ENCODE peak calls at places on chromosome 21, in four cellular contexts. K, V, Z and I are unnamed samples.

GRCh38 chr21:25297117-25297516 is 310.2 kb downstream of the MRPL39 start:
- DNase-seq in K (no peak), V (no peak), Z (no peak), I (no peak)

GRCh38 chr21:39483917-39484316 is 32.1 kb downstream of the SH3BGR start:
- DNase-seq in Z (no peak), V (no peak), K (peak), I (no peak)

GRCh38 chr21:46033410-46034404 is 52.1 kb downstream of the COL6A1 start:
- DNase-seq in V (no peak), K (no peak), Z (peak), I (no peak)

GRCh38 chr21:45876381-45877159 is 105.0 kb upstream of the COL6A1 start:
- DNase-seq in K (no peak), V (no peak), Z (no peak), I (peak)

GRCh38 chr21:40153351-40153750 is 286.1 kb downstream of the PCP4 start:
- DNase-seq in V (no peak), K (no peak), Z (no peak), I (no peak)

GRCh38 chr21:45998276-45998701 is 16.7 kb downstream of the COL6A1 start:
- DNase-seq in K (no peak), Z (no peak), V (no peak), I (no peak)

GRCh38 chr21:45073301-45074047 is 906 bp upstream of the ADARB1 start:
- DNase-seq in V (no peak), K (peak), Z (peak), I (peak)

GRCh38 chr21:44802396-44803153 is 955 bp upstream of the UBE2G2 start:
- DNase-seq in V (no peak), K (no peak), Z (peak), I (peak)

GRCh38 chr21:29114765-29115164 is 15.7 kb upstream of the MAP3K7CL start:
- DNase-seq in V (no peak), Z (no peak), K (peak), I (no peak)

GRCh38 chr21:21003701-21004100 is 5.5 kb downstream of the NCAM2 start:
- DNase-seq in Z (peak), V (no peak), K (peak), I (peak)

GRCh38 chr21:45838636-45839035 is 142.9 kb upstream of the COL6A1 start:
- DNase-seq in Z (no peak), K (no peak), V (no peak), I (no peak)

GRCh38 chr21:38241029-38241740 is 15.6 kb upstream of the KCNJ15 start:
- DNase-seq in K (no peak), V (no peak), Z (no peak), I (no peak)

GRCh38 chr21:39084073-39084472 is 99.2 kb downstream of the PSMG1 start:
- DNase-seq in Z (no peak), K (no peak), V (no peak), I (no peak)

GRCh38 chr21:32770514-32771133 is 931 bp downstream of the PAXBP1 start:
- DNase-seq in Z (peak), K (peak), V (no peak), I (no peak)

GRCh38 chr21:39610705-39611104 is 2.0 kb upstream of the B3GALT5 start:
- DNase-seq in Z (peak), K (peak), V (no peak), I (no peak)

GRCh38 chr21:24840287-24840686 is 767.0 kb downstream of the MRPL39 start:
- DNase-seq in Z (no peak), K (no peak), V (no peak), I (no peak)

GRCh38 chr21:39612233-39613028 is at the start of gene B3GALT5:
- DNase-seq in K (no peak), Z (no peak), V (no peak), I (peak)

GRCh38 chr21:44066116-44066515 is 41.1 kb upstream of the PWP2 start:
- DNase-seq in Z (no peak), V (no peak), K (no peak), I (no peak)

GRCh38 chr21:22258821-22259220 is 1260.6 kb downstream of the NCAM2 start:
- DNase-seq in Z (no peak), V (no peak), K (no peak), I (no peak)

GRCh38 chr21:25487046-25487594 is 120.2 kb downstream of the MRPL39 start:
- DNase-seq in K (no peak), V (peak), Z (no peak), I (no peak)

GRCh38 chr21:15192243-15192642 is 127.4 kb upstream of the NRIP1 start:
- DNase-seq in K (peak), Z (no peak), V (no peak), I (no peak)

GRCh38 chr21:29434081-29434480 is 135.4 kb downstream of the BACH1 start:
- DNase-seq in K (no peak), Z (no peak), V (peak), I (no peak)

GRCh38 chr21:46125846-46126301 is 28.0 kb downstream of the COL6A2 start:
- DNase-seq in K (no peak), Z (no peak), V (no peak), I (no peak)

GRCh38 chr21:45209046-45209445 is 78.6 kb downstream of the POFUT2 start:
- DNase-seq in K (no peak), Z (no peak), V (no peak), I (no peak)

GRCh38 chr21:39082656-39083376 is 100.4 kb downstream of the PSMG1 start:
- DNase-seq in V (no peak), K (no peak), Z (peak), I (no peak)

GRCh38 chr21:45017376-45017960 is 56.9 kb upstream of the ADARB1 start:
- DNase-seq in Z (no peak), V (no peak), K (no peak), I (no peak)

GRCh38 chr21:43974791-43975468 is 37.2 kb upstream of the TRAPPC10 start:
- DNase-seq in K (no peak), V (no peak), Z (no peak), I (no peak)

GRCh38 chr21:36504067-36505058 is 24.4 kb upstream of the CLDN14 start:
- DNase-seq in K (peak), Z (peak), V (no peak), I (peak)

GRCh38 chr21:45341779-45342178 is 54.1 kb upstream of the POFUT2 start:
- DNase-seq in K (no peak), V (no peak), Z (no peak), I (no peak)

DNA sequence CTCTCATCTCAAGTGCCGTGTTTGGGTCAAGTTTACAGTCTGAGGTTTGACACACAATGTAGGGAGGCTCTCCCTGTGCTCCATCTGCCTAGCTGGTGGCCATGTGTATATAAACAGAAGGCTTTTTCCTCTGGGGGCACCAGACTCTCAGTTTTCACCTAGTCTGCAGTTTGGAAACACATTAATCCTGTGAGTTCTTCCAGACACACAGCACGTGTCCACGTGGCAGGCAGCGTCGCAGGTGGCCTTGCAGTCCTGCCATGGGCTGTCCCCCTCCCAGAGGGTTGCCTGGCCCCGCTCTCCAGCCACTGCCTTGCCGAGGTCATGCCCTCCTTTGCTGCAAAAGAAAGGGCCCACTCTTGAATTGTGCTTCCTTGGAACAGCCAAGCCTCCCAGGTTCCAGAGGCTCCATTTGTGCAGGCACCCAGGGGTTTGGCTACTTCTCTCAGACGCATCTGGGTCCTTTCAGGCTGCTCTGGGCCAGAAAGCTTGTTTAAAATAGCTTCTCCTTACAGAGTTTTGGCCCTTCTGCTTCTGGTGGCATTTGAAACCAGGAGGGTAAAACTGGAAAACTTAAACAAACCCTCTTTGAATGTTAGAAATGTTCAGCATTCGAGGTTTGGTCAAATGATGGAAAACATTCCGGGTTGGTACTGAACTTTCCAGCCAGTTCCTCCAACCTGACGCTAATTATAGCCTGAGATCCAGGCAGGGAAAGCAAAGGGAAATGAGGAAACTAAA is 4.4 kb upstream of the RUNX1 start:
- DNase-seq in K (no peak), Z (peak), V (no peak), I (no peak)
- TF ChIP-seq PBX3 in K (no peak), Z (no peak), V (no peak), I (no peak)

GRCh38 chr21:42669069-42669468 is 15.6 kb downstream of the PDE9A start:
- DNase-seq in K (no peak), V (no peak), Z (peak), I (no peak)
- TF ChIP-seq PBX3 in K (no peak), V (no peak), Z (no peak), I (no peak)

GRCh38 chr21:31107151-31107785 is 69.0 kb upstream of the KRTAP19-8 start:
- DNase-seq in K (no peak), V (no peak), Z (no peak), I (no peak)

GRCh38 chr21:31110430-31110829 is 72.2 kb upstream of the KRTAP19-8 start:
- DNase-seq in K (no peak), V (no peak), Z (no peak), I (no peak)

GRCh38 chr21:31111093-31111492 is 72.8 kb upstream of the KRTAP19-8 start:
- DNase-seq in Z (no peak), K (no peak), V (no peak), I (no peak)

GRCh38 chr21:31107871-31108270 is 69.6 kb upstream of the KRTAP19-8 start:
- DNase-seq in K (no peak), Z (no peak), V (no peak), I (no peak)

DNA sequence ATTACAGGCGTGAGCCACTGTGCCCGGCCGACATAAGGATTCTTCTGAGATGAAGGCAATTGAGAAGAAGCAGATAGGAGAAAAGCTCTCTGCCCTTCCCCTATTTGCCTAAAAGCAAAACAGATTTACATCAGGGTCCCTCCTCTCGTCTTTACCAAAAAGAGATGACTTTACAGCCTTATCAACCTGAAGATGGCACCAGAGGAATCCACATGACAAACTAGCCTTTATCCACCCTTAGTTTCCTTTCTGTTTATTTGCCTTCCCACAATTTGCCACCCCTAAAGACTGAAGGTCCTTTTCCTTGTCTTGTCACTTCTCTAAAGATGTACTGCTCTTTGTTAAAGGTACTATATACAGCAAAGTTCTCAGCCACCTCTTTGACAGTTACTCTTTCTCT is 70.7 kb upstream of the KRTAP19-8 start:
- DNase-seq in Z (no peak), V (no peak), K (no peak), I (peak)
- TF ChIP-seq PBX3 in Z (no peak), V (no peak), K (no peak), I (no peak)

GRCh38 chr21:42364304-42364865 is 1.9 kb downstream of the TFF1 start:
- DNase-seq in V (no peak), K (no peak), Z (no peak), I (no peak)
- TF ChIP-seq PBX3 in V (no peak), K (no peak), Z (no peak), I (no peak)

GRCh38 chr21:33901421-33902288 is 13.9 kb downstream of the ATP5PO start:
- DNase-seq in Z (peak), V (no peak), K (peak), I (peak)
- TF ChIP-seq PBX3 in Z (no peak), V (no peak), K (no peak), I (no peak)